ENCODE peak calls at places on chromosomes 3 and 15, in six cellular contexts. Q is effector memory CD8-positive, alpha-beta T cell; U is NCI-H2171; D is AG04450; X is AG08396; Z is central memory CD4-positive, alpha-beta T cell. F is an unnamed sample.

GRCh38 chr3:62870321-62870720 is 4.9 kb downstream of the CADPS start:
- DNase-seq in Z (no peak), D (no peak), X (peak; percentile 21), Q (no peak), U (no peak), F (no peak)

GRCh38 chr3:47057212-47057671 is 77.8 kb downstream of the NBEAL2 start:
- DNase-seq in D (no peak), Q (peak; percentile 47), X (peak; percentile 5), Z (peak; percentile 87), U (no peak), F (no peak)

GRCh38 chr3:133211449-133211848 is 173.3 kb downstream of the TMEM108 start:
- DNase-seq in D (no peak), U (no peak), X (no peak), Q (no peak), Z (no peak), F (no peak)

GRCh38 chr15:81492303-81492702 is 118.3 kb upstream of the TMC3 start:
- DNase-seq in D (no peak), X (peak; percentile 19), U (no peak), Z (no peak), Q (no peak), F (no peak)

GRCh38 chr15:58264068-58264971 is 126.1 kb downstream of the AQP9 start:
- DNase-seq in X (no peak), Q (no peak), U (no peak), Z (no peak), D (no peak), F (no peak)

GRCh38 chr3:31610700-31611275 is 78.1 kb downstream of the STT3B start:
- DNase-seq in Z (no peak), D (no peak), X (peak; percentile 11), Q (no peak), U (no peak), F (no peak)

GRCh38 chr15:51536965-51537574 is 85.5 kb downstream of the DMXL2 start:
- DNase-seq in Z (no peak), D (no peak), Q (no peak), X (peak; percentile 17), U (no peak), F (no peak)

GRCh38 chr15:27638950-27639349 is 460.2 kb downstream of the OCA2 start:
- DNase-seq in D (no peak), U (no peak), Q (no peak), Z (no peak), X (no peak), F (no peak)

GRCh38 chr3:35664460-35664919 is 25.2 kb downstream of the ARPP21 start:
- DNase-seq in X (peak; percentile 3), Q (no peak), D (peak; percentile 20), Z (no peak), U (peak; percentile 84), F (no peak)

GRCh38 chr3:42052132-42052866 is 38.9 kb upstream of the TRAK1 start:
- DNase-seq in Q (no peak), U (no peak), X (peak; percentile 61), D (no peak), Z (no peak), F (no peak)

GRCh38 chr3:124444893-124445292 is 285.4 kb upstream of the UMPS start:
- DNase-seq in X (no peak), U (no peak), D (no peak), Q (no peak), Z (no peak), F (no peak)

GRCh38 chr15:51144021-51144532 is 49.4 kb upstream of the TNFAIP8L3 start:
- DNase-seq in U (peak; percentile 21), Q (no peak), Z (no peak), D (peak; percentile 20), X (peak; percentile 31), F (no peak)

GRCh38 chr3:111781561-111782446 is 77.3 kb upstream of the PHLDB2 start:
- DNase-seq in Z (no peak), Q (no peak), X (no peak), D (no peak), U (no peak), F (no peak)

GRCh38 chr15:55197362-55197705 is 593 bp upstream of the RSL24D1 start:
- DNase-seq in Q (no peak), D (no peak), Z (no peak), U (no peak), X (no peak), F (no peak)